ENCODE peak calls at places on chromosomes 1 and 21, in six cellular contexts. Q is HCT116, I is GM12878, Z is body of pancreas, L is stomach, R is heart left ventricle. W is an unnamed sample.

GRCh38 chr1:110673805-110674336 is 869 bp downstream of the KCNA3 start:
- DNase-seq in I (no peak), Z (no peak), R (no peak), L (no peak), Q (no peak), W (no peak)

GRCh38 chr21:42075686-42076471 is 4.8 kb downstream of the UMODL1 start:
- DNase-seq in I (no peak), Q (no peak), R (no peak), L (no peak), Z (no peak), W (no peak)

GRCh38 chr1:12460121-12460520 is 157.9 kb downstream of the DHRS3 start:
- DNase-seq in I (no peak), Q (no peak), L (peak), R (peak), Z (peak), W (no peak)

GRCh38 chr1:59455206-59455605 is 158.3 kb downstream of the FGGY start:
- DNase-seq in Q (no peak), L (no peak), R (no peak), I (no peak), Z (no peak), W (no peak)

GRCh38 chr1:116908821-116909510 is 750 bp upstream of the PTGFRN start:
- DNase-seq in L (no peak), I (no peak), Q (no peak), R (no peak), Z (no peak), W (no peak)

GRCh38 chr21:32674731-32675130 is 53.1 kb downstream of the SYNJ1 start:
- DNase-seq in Q (no peak), L (no peak), R (no peak), Z (no peak), I (no peak), W (no peak)

GRCh38 chr21:33937931-33938339 is 22.3 kb upstream of the ATP5PO start:
- DNase-seq in L (no peak), I (no peak), Q (no peak), R (no peak), Z (no peak), W (no peak)

GRCh38 chr1:2179283-2180013 is 15.1 kb downstream of the FAAP20 start:
- DNase-seq in L (no peak), R (no peak), Q (no peak), I (no peak), Z (no peak), W (no peak)

GRCh38 chr1:109490029-109490933 is 3.6 kb upstream of the CYB561D1 start:
- DNase-seq in Z (peak), I (no peak), R (peak), Q (peak), L (peak), W (peak)

GRCh38 chr1:9596419-9597123 is 7.9 kb downstream of the TMEM201 start:
- DNase-seq in Z (no peak), Q (no peak), L (no peak), R (no peak), I (no peak), W (no peak)

GRCh38 chr1:33332881-33333280 is 12.0 kb upstream of the A3GALT2 start:
- DNase-seq in R (no peak), L (no peak), I (no peak), Q (no peak), Z (no peak), W (no peak)

GRCh38 chr1:190176776-190177175 is 300.9 kb downstream of the BRINP3 start:
- DNase-seq in Q (no peak), I (no peak), L (no peak), R (no peak), Z (no peak), W (no peak)

GRCh38 chr21:19731251-19731650 is 1267.0 kb upstream of the NCAM2 start:
- DNase-seq in Z (peak), Q (no peak), I (no peak), L (no peak), R (no peak), W (no peak)

GRCh38 chr1:207823880-207824566 is 72.2 kb downstream of the CD46 start:
- DNase-seq in Q (peak), R (peak), L (peak), Z (peak), I (peak), W (peak)

GRCh38 chr1:203660069-203660468 is 33.4 kb downstream of the ATP2B4 start:
- DNase-seq in L (no peak), R (no peak), I (no peak), Z (no peak), Q (no peak), W (no peak)

GRCh38 chr1:119702384-119702783 is 9.3 kb upstream of the PHGDH start:
- DNase-seq in Z (no peak), L (no peak), I (no peak), R (no peak), Q (no peak), W (no peak)

GRCh38 chr21:45308211-45309068 is 20.7 kb upstream of the POFUT2 start:
- DNase-seq in R (peak), L (no peak), Z (peak), Q (no peak), I (no peak), W (no peak)

GRCh38 chr1:19260211-19261138 is 8.9 kb downstream of the MRTO4 start:
- DNase-seq in I (no peak), R (no peak), Z (peak), Q (no peak), L (peak), W (peak)

GRCh38 chr1:5731110-5731423 is 261.2 kb downstream of the NPHP4 start:
- DNase-seq in Q (no peak), R (no peak), I (no peak), L (no peak), Z (no peak), W (no peak)

GRCh38 chr21:45209046-45209445 is 78.6 kb downstream of the POFUT2 start:
- DNase-seq in Z (no peak), L (no peak), I (no peak), Q (no peak), R (no peak), W (peak)

GRCh38 chr1:218377143-218377660 is 32.1 kb downstream of the TGFB2 start:
- DNase-seq in Z (no peak), R (no peak), Q (peak), I (no peak), L (no peak), W (peak)

GRCh38 chr1:217419152-217419551 is 211.7 kb downstream of the GPATCH2 start:
- DNase-seq in I (no peak), Q (no peak), R (no peak), Z (no peak), L (no peak), W (no peak)

GRCh38 chr1:208089971-208090755 is 154.0 kb downstream of the PLXNA2 start:
- DNase-seq in I (no peak), R (no peak), Q (no peak), Z (no peak), L (no peak), W (no peak)

GRCh38 chr1:52552505-52553371 is at the start of gene TUT4:
- DNase-seq in L (peak), Z (peak), I (no peak), Q (peak), R (peak), W (peak)
- TF ChIP-seq POLR2A in L (no peak), Z (peak), I (peak), Q (peak), R (no peak), W (peak)

GRCh38 chr1:205631010-205631726 is 643 bp downstream of the ELK4 start:
- DNase-seq in I (peak), L (peak), Z (peak), R (peak), Q (peak), W (peak)
- TF ChIP-seq POLR2A in I (peak), L (no peak), Z (peak), R (no peak), Q (peak), W (no peak)

GRCh38 chr1:199688133-199688676 is 339.3 kb upstream of the NR5A2 start:
- DNase-seq in Z (no peak), Q (no peak), L (no peak), I (no peak), R (no peak), W (no peak)

GRCh38 chr1:199690520-199690919 is 337.0 kb upstream of the NR5A2 start:
- DNase-seq in Q (no peak), R (no peak), L (no peak), I (no peak), Z (no peak), W (no peak)

GRCh38 chr1:199693724-199694123 is 333.8 kb upstream of the NR5A2 start:
- DNase-seq in L (no peak), Q (no peak), Z (no peak), R (no peak), I (no peak), W (no peak)

GRCh38 chr1:199688774-199689173 is 338.7 kb upstream of the NR5A2 start:
- DNase-seq in Z (no peak), I (no peak), R (no peak), Q (no peak), L (no peak), W (no peak)

GRCh38 chr1:199691540-199691939 is 336.0 kb upstream of the NR5A2 start:
- DNase-seq in Q (peak), I (no peak), R (no peak), L (no peak), Z (peak), W (peak)
- TF ChIP-seq POLR2A in Q (peak), I (no peak), R (no peak), L (no peak), Z (no peak), W (no peak)

GRCh38 chr1:244340396-244340795 is 111.3 kb downstream of the ADSS2 start:
- DNase-seq in Q (no peak), R (no peak), Z (no peak), L (no peak), I (no peak), W (no peak)

GRCh38 chr1:244338996-244339692 is 112.6 kb downstream of the ADSS2 start:
- DNase-seq in R (no peak), I (no peak), L (no peak), Z (no peak), Q (no peak), W (no peak)

GRCh38 chr1:244339776-244340175 is 111.9 kb downstream of the ADSS2 start:
- DNase-seq in Z (no peak), I (no peak), L (no peak), Q (no peak), R (no peak), W (no peak)

GRCh38 chr1:244344001-244344400 is 107.7 kb downstream of the ADSS2 start:
- DNase-seq in Z (no peak), R (no peak), L (no peak), I (no peak), Q (no peak), W (no peak)

GRCh38 chr1:244341455-244342450 is 110.0 kb downstream of the ADSS2 start:
- DNase-seq in Q (no peak), I (no peak), L (no peak), R (no peak), Z (peak), W (peak)
- TF ChIP-seq POLR2A in Q (no peak), I (no peak), L (no peak), R (no peak), Z (no peak), W (no peak)

GRCh38 chr1:182957902-182958395 is 5.0 kb upstream of the SHCBP1L start:
- DNase-seq in Q (no peak), I (no peak), R (no peak), L (no peak), Z (no peak), W (no peak)

GRCh38 chr1:182965861-182966260 is 12.9 kb upstream of the SHCBP1L start:
- DNase-seq in R (no peak), I (no peak), L (no peak), Z (no peak), Q (no peak), W (no peak)

GRCh38 chr1:182960046-182960445 is 7.1 kb upstream of the SHCBP1L start:
- DNase-seq in Z (no peak), R (no peak), I (no peak), L (no peak), Q (no peak), W (no peak)

GRCh38 chr1:182965096-182965495 is 12.1 kb upstream of the SHCBP1L start:
- DNase-seq in L (no peak), Q (no peak), I (no peak), R (no peak), Z (no peak), W (no peak)

GRCh38 chr1:182962554-182963115 is 9.7 kb upstream of the SHCBP1L start:
- DNase-seq in L (peak), Q (peak), Z (peak), R (peak), I (peak), W (peak)
- TF ChIP-seq POLR2A in L (no peak), Q (peak), Z (peak), R (no peak), I (peak), W (peak)

GRCh38 chr1:226409392-226409791 is 1.5 kb upstream of the PARP1 start:
- DNase-seq in L (no peak), Z (no peak), Q (no peak), I (no peak), R (no peak), W (no peak)

GRCh38 chr1:226406401-226406881 is 1.5 kb downstream of the PARP1 start:
- DNase-seq in L (no peak), Z (no peak), Q (no peak), R (no peak), I (no peak), W (peak)

GRCh38 chr1:226408285-226409184 is 642 bp upstream of the PARP1 start:
- DNase-seq in L (no peak), R (no peak), I (no peak), Q (no peak), Z (no peak), W (no peak)

GRCh38 chr1:226407199-226407496 is 745 bp downstream of the PARP1 start:
- DNase-seq in I (no peak), Z (no peak), R (no peak), L (no peak), Q (no peak), W (no peak)

GRCh38 chr1:226407497-226408284 is at the start of gene PARP1:
- DNase-seq in I (no peak), Z (peak), L (peak), Q (peak), R (peak), W (peak)
- TF ChIP-seq POLR2A in I (peak), Z (peak), L (no peak), Q (peak), R (peak), W (peak)

GRCh38 chr1:32331549-32331948 is 4.5 kb downstream of the MARCKSL1 start:
- DNase-seq in Q (no peak), Z (no peak), L (no peak), R (no peak), I (no peak), W (no peak)
- TF ChIP-seq POLR2A in Q (no peak), Z (no peak), L (no peak), R (no peak), I (peak), W (no peak)

GRCh38 chr1:231861541-231862481 is 235.2 kb downstream of the DISC1 start:
- DNase-seq in Q (no peak), I (no peak), Z (no peak), R (peak), L (no peak), W (no peak)

GRCh38 chr1:231862611-231863010 is 236.0 kb downstream of the DISC1 start:
- DNase-seq in L (no peak), Z (no peak), Q (no peak), I (no peak), R (no peak), W (no peak)

GRCh38 chr1:231856894-231857293 is 230.3 kb downstream of the DISC1 start:
- DNase-seq in I (no peak), R (no peak), Z (peak), Q (no peak), L (no peak), W (no peak)

GRCh38 chr1:231857609-231858008 is 231.0 kb downstream of the DISC1 start:
- DNase-seq in I (no peak), Z (no peak), R (no peak), L (no peak), Q (no peak), W (no peak)

GRCh38 chr1:231860221-231861088 is 233.9 kb downstream of the DISC1 start:
- DNase-seq in Q (no peak), Z (no peak), I (no peak), R (no peak), L (no peak), W (no peak)
- TF ChIP-seq POLR2A in Q (no peak), Z (no peak), I (no peak), R (no peak), L (no peak), W (no peak)

W was measured in H54.